ENCODE peak calls at places on chromosomes 7 and 10, in ten cellular contexts. F is testis; P is islet precursor cell; O is iris pigment epithelial cell; I is HT1080; B is RPMI7951; U is NCI-H510A treated with DMSO at 0.1 percent for 48 hours; Y is SW480; K is kidney epithelial cell; R is activated CD4-positive, alpha-beta T cell treated with anti-CD3 and anti-CD28 coated beads for 24 hours. T is an unnamed sample.

GRCh38 chr7:34850681-34851080 is 186.6 kb downstream of the DPY19L1 start:
- DNase-seq in F (no peak), P (no peak), O (no peak), I (no peak), B (peak; percentile 29), U (no peak), Y (no peak), K (no peak), R (no peak), T (no peak)

GRCh38 chr7:145030754-145031153 is 194.9 kb upstream of the TPK1 start:
- DNase-seq in F (no peak), P (peak; percentile 56), O (no peak), I (no peak), B (no peak), U (no peak), Y (no peak), K (no peak), R (no peak), T (no peak)

GRCh38 chr10:102408081-102408727 is 10.4 kb downstream of the PSD start:
- DNase-seq in F (no peak), P (no peak), O (no peak), I (no peak), B (no peak), U (no peak), Y (no peak), K (no peak), R (no peak), T (no peak)

GRCh38 chr10:59894114-59894513 is 12.2 kb downstream of the CCDC6 start:
- DNase-seq in F (peak; percentile 87), P (no peak), O (peak; percentile 72), I (no peak), B (peak; percentile 29), U (no peak), Y (no peak), K (peak; percentile 42), R (no peak), T (no peak)

GRCh38 chr10:110337906-110338305 is 33.2 kb upstream of the SMNDC1 start:
- DNase-seq in F (no peak), P (no peak), O (no peak), I (peak; percentile 59), B (peak; percentile 71), U (no peak), Y (no peak), K (no peak), R (no peak), T (no peak)

GRCh38 chr7:11212816-11213215 is 239.1 kb downstream of the PHF14 start:
- DNase-seq in F (no peak), P (no peak), O (peak; percentile 67), I (no peak), B (peak; percentile 16), U (no peak), Y (no peak), K (no peak), R (no peak), T (peak; percentile 86)

GRCh38 chr10:123229927-123230630 is 75.9 kb downstream of the BUB3 start:
- DNase-seq in F (no peak), P (no peak), O (peak; percentile 14), I (peak; percentile 52), B (peak; percentile 2), U (peak; percentile 69), Y (no peak), K (no peak), R (no peak), T (no peak)

GRCh38 chr7:130723784-130724183 is 10.2 kb downstream of the KLF14 start:
- DNase-seq in F (no peak), P (no peak), O (peak; percentile 12), I (peak; percentile 51), B (peak; percentile 37), U (no peak), Y (no peak), K (no peak), R (no peak), T (no peak)

GRCh38 chr10:31582365-31583052 is 263.5 kb downstream of the ZEB1 start:
- DNase-seq in F (no peak), P (peak; percentile 82), O (peak; percentile 39), I (no peak), B (peak; percentile 73), U (no peak), Y (peak; percentile 39), K (no peak), R (no peak), T (no peak)

GRCh38 chr10:98432330-98432729 is 14.4 kb downstream of the HPS1 start:
- DNase-seq in F (no peak), P (no peak), O (no peak), I (no peak), B (no peak), U (no peak), Y (no peak), K (no peak), R (no peak), T (no peak)

GRCh38 chr7:132386249-132386681 is 190.0 kb downstream of the PLXNA4 start:
- DNase-seq in F (peak; percentile 39), P (peak; percentile 72), O (no peak), I (peak; percentile 34), B (peak; percentile 68), U (peak; percentile 34), Y (no peak), K (no peak), R (no peak), T (no peak)

T was measured in foreskin melanocyte.